ENCODE peak calls at places on chromosomes 4 and X, in ten cellular contexts. Z is heart right ventricle; U is heart left ventricle; M is CD8-positive, alpha-beta T cell; J is tibial artery; Y is dorsolateral prefrontal cortex; X is bronchial epithelial cell; S is pancreas; O is breast epithelium; P is astrocyte of the spinal cord. D is an unnamed sample.

GRCh38 chr4:187236491-187236890 is 512.8 kb upstream of the FAT1 start:
- DNase-seq in Z (no peak), U (no peak), M (no peak), J (no peak), Y (no peak), X (peak), S (no peak), O (no peak), P (peak), D (no peak)

GRCh38 chrX:97132654-97133415 is 249.1 kb downstream of the RPA4 start:
- DNase-seq in Z (no peak), U (no peak), M (no peak), J (no peak), Y (no peak), X (no peak), S (no peak), O (no peak), P (no peak), D (no peak)

GRCh38 chrX:22712942-22713341 is 286.8 kb upstream of the DDX53 start:
- DNase-seq in Z (no peak), U (no peak), M (no peak), J (no peak), Y (no peak), X (no peak), S (no peak), O (no peak), P (no peak), D (no peak)

GRCh38 chr4:182906786-182907185 is 10.4 kb downstream of the DCTD start:
- DNase-seq in Z (no peak), U (no peak), M (no peak), J (no peak), Y (no peak), X (no peak), S (no peak), O (no peak), P (no peak), D (no peak)

GRCh38 chrX:98068210-98068609 is 1184.5 kb downstream of the RPA4 start:
- DNase-seq in Z (no peak), U (no peak), M (no peak), J (no peak), Y (no peak), X (no peak), S (no peak), O (no peak), P (peak), D (no peak)

GRCh38 chr4:182533948-182534347 is 290.7 kb downstream of the TENM3 start:
- DNase-seq in Z (no peak), U (no peak), M (no peak), J (no peak), Y (no peak), X (peak), S (no peak), O (no peak), P (peak), D (no peak)

GRCh38 chrX:2538016-2538415 is 37.2 kb upstream of the DHRSX start:
- DNase-seq in Z (peak), U (peak), M (no peak), J (no peak), Y (no peak), X (no peak), S (no peak), O (peak), P (no peak), D (peak)

GRCh38 chrX:40420899-40421729 is 159.7 kb upstream of the ATP6AP2 start:
- DNase-seq in Z (peak), U (peak), M (no peak), J (no peak), Y (peak), X (no peak), S (no peak), O (peak), P (peak), D (no peak)

GRCh38 chr4:166065324-166065723 is 192.3 kb downstream of the TLL1 start:
- DNase-seq in Z (no peak), U (no peak), M (no peak), J (no peak), Y (no peak), X (peak), S (no peak), O (no peak), P (no peak), D (no peak)

GRCh38 chr4:182975806-182976205 is 58.6 kb upstream of the DCTD start:
- DNase-seq in Z (no peak), U (no peak), M (no peak), J (no peak), Y (no peak), X (peak), S (no peak), O (no peak), P (peak), D (no peak)

GRCh38 chrX:28303486-28303885 is 283.8 kb upstream of the IL1RAPL1 start:
- DNase-seq in Z (no peak), U (no peak), M (no peak), J (no peak), Y (no peak), X (no peak), S (no peak), O (no peak), P (no peak), D (no peak)

GRCh38 chr4:89064848-89065247 is 7.9 kb upstream of the FAM13A start:
- DNase-seq in Z (no peak), U (no peak), M (no peak), J (no peak), Y (no peak), X (peak), S (no peak), O (no peak), P (peak), D (no peak)

GRCh38 chrX:128294198-128294597 is 242.0 kb upstream of the ACTRT1 start:
- DNase-seq in Z (no peak), U (no peak), M (no peak), J (no peak), Y (no peak), X (no peak), S (no peak), O (no peak), P (no peak), D (no peak)

GRCh38 chr4:55866973-55867574 is 13.6 kb downstream of the EXOC1 start:
- DNase-seq in Z (peak), U (no peak), M (peak), J (no peak), Y (no peak), X (peak), S (no peak), O (no peak), P (peak), D (no peak)

GRCh38 chrX:40156472-40157227 is 58.9 kb upstream of the BCOR start:
- DNase-seq in Z (no peak), U (no peak), M (no peak), J (no peak), Y (no peak), X (no peak), S (no peak), O (no peak), P (no peak), D (no peak)

GRCh38 chr4:161714022-161714751 is 449.6 kb downstream of the FSTL5 start:
- DNase-seq in Z (no peak), U (no peak), M (no peak), J (no peak), Y (no peak), X (peak), S (no peak), O (no peak), P (peak), D (no peak)

GRCh38 chrX:103730746-103731508 is 20.2 kb downstream of the TMEM31 start:
- DNase-seq in Z (peak), U (peak), M (no peak), J (no peak), Y (no peak), X (peak), S (no peak), O (no peak), P (peak), D (no peak)

GRCh38 chrX:50707955-50708694 is 105.9 kb downstream of the SHROOM4 start:
- DNase-seq in Z (peak), U (no peak), M (no peak), J (no peak), Y (no peak), X (no peak), S (no peak), O (no peak), P (peak), D (no peak)

GRCh38 chr4:177441061-177441802 is 1.0 kb downstream of the AGA start:
- DNase-seq in Z (no peak), U (no peak), M (peak), J (no peak), Y (no peak), X (peak), S (no peak), O (no peak), P (peak), D (no peak)

GRCh38 chrX:136586386-136586785 is 54.4 kb downstream of the VGLL1 start:
- DNase-seq in Z (no peak), U (no peak), M (peak), J (no peak), Y (no peak), X (no peak), S (no peak), O (peak), P (peak), D (no peak)

GRCh38 chr4:5142726-5143125 is 91.4 kb downstream of the STK32B start:
- DNase-seq in Z (peak), U (no peak), M (no peak), J (no peak), Y (no peak), X (peak), S (no peak), O (no peak), P (peak), D (no peak)

GRCh38 chr4:122874194-122874593 is 47.6 kb downstream of the FGF2 start:
- DNase-seq in Z (no peak), U (no peak), M (no peak), J (no peak), Y (no peak), X (peak), S (no peak), O (no peak), P (peak), D (no peak)

GRCh38 chrX:53659039-53659438 is 27.5 kb downstream of the HUWE1 start:
- DNase-seq in Z (no peak), U (no peak), M (no peak), J (no peak), Y (no peak), X (no peak), S (no peak), O (no peak), P (no peak), D (no peak)

GRCh38 chrX:3627579-3627978 is 85.9 kb downstream of the PRKX start:
- DNase-seq in Z (no peak), U (no peak), M (no peak), J (no peak), Y (no peak), X (no peak), S (no peak), O (no peak), P (no peak), D (no peak)

GRCh38 chrX:39848243-39848642 is 249.5 kb downstream of the BCOR start:
- DNase-seq in Z (no peak), U (no peak), M (no peak), J (no peak), Y (no peak), X (no peak), S (peak), O (no peak), P (no peak), D (no peak)

GRCh38 chr4:68259191-68259590 is 13.7 kb upstream of the TMPRSS11B start:
- DNase-seq in Z (no peak), U (no peak), M (no peak), J (no peak), Y (no peak), X (no peak), S (no peak), O (no peak), P (no peak), D (no peak)

GRCh38 chrX:15468036-15468435 is 25.1 kb downstream of the PIR start:
- DNase-seq in Z (no peak), U (peak), M (no peak), J (no peak), Y (no peak), X (peak), S (peak), O (no peak), P (peak), D (no peak)

GRCh38 chr4:48109413-48110263 is 24.4 kb downstream of the TXK start:
- DNase-seq in Z (no peak), U (no peak), M (no peak), J (no peak), Y (no peak), X (peak), S (no peak), O (no peak), P (peak), D (no peak)

GRCh38 chr4:142474398-142475087 is 371.6 kb downstream of the INPP4B start:
- DNase-seq in Z (no peak), U (no peak), M (no peak), J (no peak), Y (no peak), X (peak), S (peak), O (peak), P (no peak), D (no peak)

GRCh38 chr4:152983221-152983620 is 47.1 kb downstream of the FHDC1 start:
- DNase-seq in Z (no peak), U (no peak), M (no peak), J (no peak), Y (no peak), X (no peak), S (no peak), O (no peak), P (peak), D (peak)

GRCh38 chr4:47490550-47490949 is 5.5 kb downstream of the ATP10D start:
- DNase-seq in Z (peak), U (no peak), M (no peak), J (no peak), Y (no peak), X (peak), S (no peak), O (no peak), P (peak), D (no peak)

GRCh38 chrX:105136786-105137185 is 83.7 kb downstream of the TEX13A start:
- DNase-seq in Z (no peak), U (no peak), M (no peak), J (no peak), Y (no peak), X (peak), S (no peak), O (no peak), P (no peak), D (no peak)

GRCh38 chrX:153334654-153335295 is 822 bp downstream of the ZNF275 start:
- DNase-seq in Z (no peak), U (no peak), M (no peak), J (no peak), Y (no peak), X (no peak), S (no peak), O (no peak), P (no peak), D (no peak)

GRCh38 chr4:186627226-186627865 is 72.0 kb upstream of the MTNR1A start:
- DNase-seq in Z (no peak), U (no peak), M (no peak), J (no peak), Y (no peak), X (peak), S (no peak), O (no peak), P (peak), D (no peak)

GRCh38 chr4:87032884-87033533 is 98.2 kb downstream of the AFF1 start:
- DNase-seq in Z (no peak), U (no peak), M (no peak), J (no peak), Y (no peak), X (peak), S (no peak), O (no peak), P (peak), D (no peak)

GRCh38 chr4:121666091-121666679 is 30.6 kb downstream of the ANXA5 start:
- DNase-seq in Z (no peak), U (no peak), M (no peak), J (no peak), Y (no peak), X (no peak), S (no peak), O (no peak), P (no peak), D (no peak)

GRCh38 chr4:86939737-86940141 is 4.9 kb downstream of the AFF1 start:
- DNase-seq in Z (no peak), U (no peak), M (peak), J (no peak), Y (no peak), X (no peak), S (no peak), O (no peak), P (no peak), D (no peak)

GRCh38 chrX:7926914-7927258 is 327 bp downstream of the PNPLA4 start:
- DNase-seq in Z (no peak), U (no peak), M (no peak), J (no peak), Y (no peak), X (no peak), S (no peak), O (no peak), P (no peak), D (no peak)

GRCh38 chrX:7926501-7926900 is 712 bp downstream of the PNPLA4 start:
- DNase-seq in Z (no peak), U (no peak), M (no peak), J (no peak), Y (no peak), X (peak), S (no peak), O (no peak), P (peak), D (no peak)

GRCh38 chrX:7921750-7922149 is 5.5 kb downstream of the PNPLA4 start:
- DNase-seq in Z (no peak), U (no peak), M (no peak), J (no peak), Y (no peak), X (no peak), S (no peak), O (no peak), P (no peak), D (no peak)

GRCh38 chrX:7925867-7926472 is 1.2 kb downstream of the PNPLA4 start:
- DNase-seq in Z (peak), U (peak), M (peak), J (no peak), Y (peak), X (peak), S (peak), O (peak), P (peak), D (peak)

DNA sequence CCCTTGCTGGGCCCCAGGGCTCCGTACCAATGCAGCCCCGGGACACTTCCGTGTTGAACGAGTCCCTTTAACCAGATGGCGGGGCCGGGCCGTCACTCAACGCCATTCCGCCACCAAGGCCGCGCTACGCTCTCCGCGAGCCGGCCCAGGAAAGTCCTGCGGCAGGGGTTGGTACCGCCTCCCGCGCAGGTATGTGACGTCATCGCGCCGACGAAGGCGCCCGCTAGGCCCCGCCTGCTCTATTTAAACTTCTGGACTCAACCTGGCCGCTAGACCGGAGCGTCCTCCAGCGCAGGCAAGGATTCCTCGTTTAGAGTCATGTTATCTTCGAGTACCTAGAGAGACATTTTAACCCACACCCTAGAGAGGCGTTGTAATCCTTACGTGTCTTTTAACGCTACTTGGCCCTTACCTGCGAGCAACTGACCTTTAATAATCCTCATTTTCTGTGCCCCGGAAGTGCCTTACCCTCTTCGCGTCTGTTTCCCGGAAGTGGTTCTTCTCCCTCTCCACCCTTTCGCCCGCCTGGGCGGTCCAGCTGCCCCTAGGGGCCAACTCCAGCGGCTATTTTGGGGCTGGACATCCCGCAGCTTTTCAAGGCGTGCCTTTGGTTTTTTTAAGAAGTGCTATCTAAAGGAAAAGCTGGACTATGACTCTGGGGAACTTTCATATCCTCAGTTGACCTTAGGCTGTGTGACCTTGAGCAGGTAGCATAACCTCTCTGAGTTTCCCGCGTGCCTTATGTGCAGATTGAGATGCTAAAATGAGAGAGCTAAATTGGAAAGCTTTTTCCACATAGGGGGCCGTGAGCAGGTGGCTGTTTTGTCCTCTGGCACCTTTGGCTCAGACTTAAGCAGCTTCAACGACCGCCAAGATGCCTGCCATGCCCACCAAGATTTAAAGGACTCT is at the start of gene PNPLA4:
- DNase-seq in Z (peak), U (peak), M (peak), J (peak), Y (peak), X (peak), S (peak), O (peak), P (peak), D (peak)
- TF ChIP-seq CTCF in Z (peak), U (no peak), M (no peak), J (no peak), Y (no peak), X (peak), S (no peak), O (no peak), P (peak), D (peak)

GRCh38 chrX:143340190-143340589 is 177.1 kb downstream of the SPANXN3 start:
- DNase-seq in Z (no peak), U (no peak), M (no peak), J (no peak), Y (no peak), X (no peak), S (no peak), O (no peak), P (no peak), D (no peak)
- TF ChIP-seq CTCF in Z (no peak), U (no peak), M (no peak), J (no peak), Y (no peak), X (no peak), S (no peak), O (no peak), P (no peak), D (peak)

DNA sequence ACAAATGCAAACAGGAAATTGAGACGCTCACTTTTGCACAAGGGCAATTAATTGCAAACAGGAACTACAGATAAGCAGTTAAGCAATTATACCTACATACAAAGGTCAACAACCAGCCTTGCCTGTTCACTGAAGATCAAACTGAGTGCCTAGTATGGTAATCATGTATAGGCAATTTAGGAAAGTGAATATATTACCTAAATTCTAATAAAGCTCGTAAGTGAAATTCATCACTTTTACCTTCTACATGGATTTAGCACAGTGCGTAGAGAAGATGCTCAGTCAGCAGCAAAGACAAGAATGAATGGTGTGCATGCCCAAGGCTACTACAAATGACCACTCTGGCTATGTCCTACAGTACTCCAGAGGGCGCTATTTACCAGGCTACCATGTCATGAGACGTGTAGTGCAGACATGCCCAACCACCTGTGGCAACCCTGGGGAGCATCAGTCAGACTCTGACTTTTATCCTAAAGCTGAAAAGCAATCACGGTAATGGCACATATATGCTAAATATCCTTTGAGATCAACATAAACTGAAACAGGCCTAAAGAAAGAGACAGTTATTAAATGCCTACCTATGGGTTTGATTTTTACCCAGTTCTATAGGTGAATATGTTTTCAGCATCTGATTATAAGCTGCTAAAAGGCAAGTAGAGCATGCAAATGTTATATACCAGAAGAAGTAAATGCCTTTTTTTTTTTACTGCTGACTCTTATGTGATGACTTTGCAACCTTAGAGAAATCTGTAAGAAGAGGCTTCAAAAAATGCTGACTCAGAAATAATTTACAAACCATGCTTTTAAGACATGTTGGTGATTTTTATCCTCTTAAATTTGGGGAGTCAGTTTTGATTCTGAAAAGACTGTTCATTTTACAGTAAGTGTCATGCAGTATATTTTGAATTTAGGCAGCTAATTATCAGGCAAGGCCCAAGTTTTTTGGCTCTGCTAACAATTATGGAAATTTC is 178.0 kb downstream of the PPP3CA start:
- DNase-seq in Z (peak), U (peak), M (peak), J (no peak), Y (no peak), X (peak), S (peak), O (no peak), P (peak), D (peak)
- TF ChIP-seq CTCF in Z (peak), U (peak), M (peak), J (peak), Y (peak), X (peak), S (peak), O (peak), P (peak), D (peak)

GRCh38 chrX:17355976-17356375 is 19.0 kb upstream of the NHS start:
- DNase-seq in Z (no peak), U (no peak), M (no peak), J (no peak), Y (no peak), X (no peak), S (no peak), O (no peak), P (no peak), D (no peak)
- TF ChIP-seq CTCF in Z (no peak), U (no peak), M (no peak), J (no peak), Y (no peak), X (no peak), S (no peak), O (no peak), P (no peak), D (no peak)

GRCh38 chrX:37905436-37906147 is 58.2 kb upstream of the DYNLT3 start:
- DNase-seq in Z (no peak), U (peak), M (peak), J (no peak), Y (no peak), X (no peak), S (peak), O (no peak), P (peak), D (peak)
- TF ChIP-seq CTCF in Z (no peak), U (no peak), M (no peak), J (no peak), Y (no peak), X (peak), S (no peak), O (no peak), P (peak), D (no peak)